ENCODE peak calls at places on chromosome 6, in six cellular contexts. M, O, H, G, C and E are unnamed samples.

GRCh38 chr6:75285156-75285639 is 606 bp upstream of the TMEM30A start:
- DNase-seq in M (no peak), O (no peak), H (no peak), G (no peak), C (no peak), E (no peak)

GRCh38 chr6:31130751-31131150 is 8.1 kb downstream of the PSORS1C2 start:
- DNase-seq in M (no peak), O (no peak), H (no peak), G (no peak), C (no peak), E (no peak)

GRCh38 chr6:93799226-93799625 is 379.9 kb upstream of the EPHA7 start:
- DNase-seq in M (no peak), O (no peak), H (peak), G (no peak), C (peak), E (no peak)

GRCh38 chr6:43803055-43803782 is 33.2 kb downstream of the VEGFA start:
- DNase-seq in M (no peak), O (no peak), H (no peak), G (no peak), C (peak), E (no peak)

GRCh38 chr6:31143148-31143547 is 4.3 kb upstream of the PSORS1C2 start:
- DNase-seq in M (peak), O (peak), H (peak), G (peak), C (peak), E (peak)

GRCh38 chr6:1849686-1850580 is 240.2 kb downstream of the FOXC1 start:
- DNase-seq in M (no peak), O (no peak), H (no peak), G (no peak), C (no peak), E (no peak)

GRCh38 chr6:163123098-163123497 is 291.4 kb upstream of the QKI start:
- DNase-seq in M (no peak), O (no peak), H (no peak), G (no peak), C (no peak), E (no peak)

GRCh38 chr6:56671651-56672461 is 29.2 kb upstream of the DST start:
- DNase-seq in M (no peak), O (peak), H (no peak), G (no peak), C (no peak), E (no peak)

GRCh38 chr6:163837681-163838431 is 423.3 kb downstream of the QKI start:
- DNase-seq in M (peak), O (no peak), H (peak), G (no peak), C (no peak), E (no peak)

GRCh38 chr6:1736346-1737105 is 126.8 kb downstream of the FOXC1 start:
- DNase-seq in M (peak), O (no peak), H (no peak), G (no peak), C (no peak), E (no peak)

GRCh38 chr6:146913842-146914562 is 290.2 kb upstream of the STXBP5 start:
- DNase-seq in M (peak), O (peak), H (peak), G (peak), C (peak), E (peak)

GRCh38 chr6:10659697-10660348 is 34.6 kb downstream of the C6orf52 start:
- DNase-seq in M (no peak), O (no peak), H (no peak), G (peak), C (no peak), E (no peak)

GRCh38 chr6:129131282-129131681 is 248.3 kb downstream of the LAMA2 start:
- DNase-seq in M (no peak), O (peak), H (no peak), G (no peak), C (peak), E (no peak)

GRCh38 chr6:2872417-2873358 is 30.4 kb downstream of the SERPINB9 start:
- DNase-seq in M (no peak), O (no peak), H (no peak), G (no peak), C (no peak), E (no peak)

GRCh38 chr6:8958894-8959511 is 523.7 kb upstream of the SLC35B3 start:
- DNase-seq in M (peak), O (no peak), H (peak), G (no peak), C (no peak), E (no peak)

GRCh38 chr6:135812085-135812526 is 39.4 kb upstream of the PDE7B start:
- DNase-seq in M (peak), O (peak), H (peak), G (no peak), C (peak), E (no peak)

GRCh38 chr6:56364482-56365313 is 117.3 kb upstream of the COL21A1 start:
- DNase-seq in M (peak), O (no peak), H (peak), G (no peak), C (peak), E (peak)

GRCh38 chr6:117521785-117522502 is 39.5 kb downstream of the DCBLD1 start:
- DNase-seq in M (no peak), O (no peak), H (peak), G (no peak), C (peak), E (no peak)

GRCh38 chr6:31135710-31136109 is 3.2 kb downstream of the PSORS1C2 start:
- DNase-seq in M (no peak), O (no peak), H (no peak), G (no peak), C (no peak), E (no peak)

GRCh38 chr6:80553071-80553740 is 446.7 kb downstream of the BCKDHB start:
- DNase-seq in M (no peak), O (no peak), H (peak), G (no peak), C (peak), E (no peak)

GRCh38 chr6:74170118-74170517 is 474.1 kb downstream of the CD109 start:
- DNase-seq in M (peak), O (no peak), H (peak), G (no peak), C (no peak), E (peak)

GRCh38 chr6:85637579-85637978 is 5.1 kb downstream of the SYNCRIP start:
- DNase-seq in M (no peak), O (no peak), H (no peak), G (no peak), C (no peak), E (no peak)

GRCh38 chr6:42692151-42692911 is 30.1 kb downstream of the PRPH2 start:
- DNase-seq in M (peak), O (peak), H (peak), G (no peak), C (peak), E (no peak)

GRCh38 chr6:26576929-26577719 is 19.6 kb upstream of the ABT1 start:
- DNase-seq in M (peak), O (no peak), H (peak), G (no peak), C (peak), E (no peak)

GRCh38 chr6:75349262-75349984 is 64.8 kb upstream of the TMEM30A start:
- DNase-seq in M (peak), O (peak), H (peak), G (no peak), C (peak), E (no peak)

GRCh38 chr6:53325785-53326184 is 23.0 kb downstream of the ELOVL5 start:
- DNase-seq in M (no peak), O (no peak), H (peak), G (no peak), C (no peak), E (no peak)

GRCh38 chr6:135181333-135182119 is 418 bp downstream of the MYB start:
- DNase-seq in M (no peak), O (no peak), H (peak), G (no peak), C (peak), E (no peak)

GRCh38 chr6:52725133-52725529 is 38.1 kb downstream of the GSTA2 start:
- DNase-seq in M (no peak), O (no peak), H (no peak), G (peak), C (peak), E (no peak)

GRCh38 chr6:40295251-40295949 is 291.8 kb downstream of the LRFN2 start:
- DNase-seq in M (no peak), O (no peak), H (no peak), G (no peak), C (no peak), E (no peak)

GRCh38 chr6:158793432-158793831 is 25.7 kb downstream of the EZR start:
- DNase-seq in M (peak), O (no peak), H (peak), G (peak), C (peak), E (no peak)

GRCh38 chr6:7730852-7731251 is 5.0 kb downstream of the BMP6 start:
- DNase-seq in M (peak), O (no peak), H (peak), G (no peak), C (peak), E (peak)

GRCh38 chr6:121305957-121306607 is 28.2 kb downstream of the TBC1D32 start:
- DNase-seq in M (peak), O (no peak), H (peak), G (no peak), C (peak), E (no peak)

GRCh38 chr6:134420638-134421181 is 102.8 kb upstream of the SGK1 start:
- DNase-seq in M (peak), O (no peak), H (peak), G (no peak), C (peak), E (no peak)

GRCh38 chr6:3390698-3391097 is 66.2 kb downstream of the SLC22A23 start:
- DNase-seq in M (peak), O (peak), H (peak), G (peak), C (peak), E (peak)

DNA sequence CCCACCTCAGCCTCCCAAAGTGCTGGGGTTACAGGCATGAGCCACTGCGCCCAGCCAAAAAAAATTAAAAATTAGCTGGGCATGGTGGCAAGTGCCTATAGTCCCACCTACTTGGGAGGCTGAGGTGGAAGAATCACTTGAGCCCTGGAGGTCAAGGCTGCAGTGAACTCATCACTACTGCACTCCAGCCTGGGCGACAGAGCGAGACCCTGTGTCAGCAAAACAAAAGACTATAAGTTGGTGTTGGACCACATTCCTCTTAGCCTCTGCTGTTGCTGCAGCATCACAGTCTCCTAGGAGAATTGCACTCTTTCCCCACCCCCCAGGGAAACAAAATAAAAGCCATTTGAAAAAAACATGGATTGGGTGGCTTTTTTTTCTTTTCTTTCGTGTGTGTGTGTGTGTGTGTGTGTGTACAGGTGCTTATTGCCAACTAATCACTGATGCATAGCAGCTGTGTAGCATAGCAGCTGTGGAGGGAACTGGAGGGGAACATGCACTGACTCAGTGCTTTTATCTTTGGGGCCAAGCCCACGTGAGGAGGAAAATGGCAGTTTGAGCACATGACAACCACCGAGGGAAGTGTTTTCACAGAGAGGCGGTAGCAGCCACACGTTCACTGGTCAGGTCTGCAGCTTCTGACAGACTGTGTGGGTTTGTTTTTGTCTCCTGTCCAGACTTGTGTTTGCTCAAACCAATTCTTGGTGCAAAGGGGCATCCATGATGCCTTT is 27.5 kb downstream of the ALDH5A1 start:
- DNase-seq in M (peak), O (no peak), H (peak), G (no peak), C (peak), E (no peak)
- H3K4me3 ChIP-seq in M (no peak), O (no peak), H (no peak), G (no peak), C (no peak), E (no peak)

DNA sequence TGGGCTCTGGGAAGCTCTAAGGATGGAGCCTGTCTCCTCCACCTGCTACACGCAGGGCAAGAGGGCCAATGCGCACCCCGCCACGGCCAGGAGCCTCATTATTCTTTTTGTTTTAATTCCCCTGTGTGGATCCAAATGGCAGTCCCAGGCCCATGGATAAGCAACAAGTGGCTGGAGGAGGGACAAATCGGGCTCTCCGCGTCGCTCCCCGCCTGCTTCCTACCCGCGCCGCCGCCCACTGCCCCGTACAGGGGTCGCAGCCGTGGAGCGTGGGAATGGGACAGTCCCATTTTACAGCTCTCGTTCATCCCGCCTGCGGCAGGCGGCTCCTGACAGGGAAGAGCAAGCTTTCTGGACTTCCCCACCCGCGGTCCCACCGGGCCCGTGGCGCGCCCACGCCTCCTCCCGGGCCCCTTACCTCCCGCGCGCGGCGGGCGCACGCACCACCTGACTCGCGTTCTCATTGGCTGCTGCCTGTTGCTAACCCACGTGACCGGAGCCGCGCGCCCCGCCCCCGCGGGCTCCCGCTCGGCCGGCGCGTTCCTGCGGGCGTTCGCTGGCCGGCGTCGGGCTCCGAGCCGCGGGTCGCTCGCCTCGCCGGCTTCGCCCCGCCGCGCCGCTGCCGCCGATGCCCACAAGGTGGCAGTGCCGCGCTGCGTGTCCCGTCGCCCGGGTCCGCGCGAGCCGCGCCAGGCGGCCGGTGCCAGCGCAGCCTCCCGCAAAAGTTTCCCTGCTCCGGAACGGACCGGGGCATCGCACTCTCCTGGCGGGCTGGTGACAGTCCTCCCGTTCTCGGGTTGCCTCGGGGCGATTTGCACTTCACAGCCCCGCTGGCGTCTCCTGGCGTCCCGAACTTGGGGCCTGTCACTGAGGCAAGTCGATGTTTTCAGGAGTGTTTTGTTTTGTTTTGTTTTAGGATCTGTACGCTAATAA is 93.4 kb downstream of the CD83 start:
- DNase-seq in M (peak), O (peak), H (peak), G (peak), C (peak), E (peak)
- TF ChIP-seq CTCF in M (peak), O (peak), H (peak), G (no peak), C (peak), E (peak)

DNA sequence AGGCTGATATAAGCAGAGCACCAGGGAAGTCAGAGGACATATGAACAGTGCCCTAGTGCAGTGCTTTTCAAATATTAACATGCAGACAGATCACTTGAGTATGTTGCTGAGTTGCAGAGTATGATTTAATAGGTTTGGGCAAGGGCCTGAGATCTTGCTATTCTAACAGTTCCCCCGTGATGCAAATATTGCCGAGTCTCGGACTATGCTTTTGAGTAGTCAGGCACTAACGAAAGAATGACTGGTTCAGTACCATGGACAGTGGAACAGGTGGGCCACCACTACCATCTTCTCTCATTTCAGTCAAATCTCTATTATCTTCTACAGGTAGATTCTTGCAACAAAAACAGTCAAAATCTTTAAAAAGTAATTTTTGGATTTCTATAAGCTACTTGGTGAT is 3.7 kb upstream of the TMEM200A start:
- DNase-seq in M (no peak), O (no peak), H (no peak), G (no peak), C (peak), E (no peak)
- H3K4me3 ChIP-seq in M (no peak), O (no peak), H (no peak), G (no peak), C (no peak), E (no peak)

DNA sequence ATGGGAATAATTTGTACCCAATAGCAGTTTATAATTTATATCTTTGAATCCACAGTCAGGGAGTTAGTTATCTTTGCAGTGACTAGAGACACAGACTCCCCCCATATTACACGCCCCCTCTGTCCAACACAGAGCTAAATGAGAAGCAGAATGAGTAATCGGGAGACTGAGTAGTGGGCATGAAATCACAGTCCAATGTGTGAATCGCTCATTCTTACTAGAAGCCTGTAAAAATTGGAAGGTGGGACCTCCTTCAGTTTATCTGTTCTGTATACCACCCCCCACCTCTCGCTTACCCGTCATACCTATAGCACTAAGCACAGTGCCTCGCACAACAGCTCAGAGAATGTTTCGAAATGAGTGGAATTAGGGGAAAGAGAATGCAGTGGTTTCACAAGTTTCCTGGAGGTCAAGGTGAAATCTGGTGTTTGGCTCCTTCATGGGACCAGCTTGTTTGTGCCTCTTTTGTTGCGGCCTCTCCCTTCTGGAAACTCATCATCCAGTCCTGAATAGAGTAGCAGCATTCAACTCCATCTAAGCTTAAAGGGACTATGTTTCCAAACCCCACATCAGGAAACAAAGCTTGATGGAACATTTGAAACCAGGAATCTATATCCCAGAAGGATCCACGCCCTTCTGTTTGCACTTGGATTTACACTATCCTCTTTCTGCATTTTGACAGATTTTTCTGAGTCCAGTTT is 59.3 kb upstream of the PIM1 start:
- DNase-seq in M (no peak), O (no peak), H (peak), G (no peak), C (no peak), E (no peak)
- TF ChIP-seq CTCF in M (no peak), O (no peak), H (no peak), G (no peak), C (no peak), E (no peak)

GRCh38 chr6:62283359-62283758 is 2.7 kb downstream of the KHDRBS2 start:
- DNase-seq in M (no peak), O (no peak), H (no peak), G (no peak), C (no peak), E (no peak)

GRCh38 chr6:62286470-62286843 is 432 bp upstream of the KHDRBS2 start:
- DNase-seq in M (no peak), O (no peak), H (no peak), G (no peak), C (no peak), E (no peak)

GRCh38 chr6:62283828-62284411 is 2.1 kb downstream of the KHDRBS2 start:
- DNase-seq in M (peak), O (no peak), H (peak), G (no peak), C (peak), E (no peak)

GRCh38 chr6:62284725-62285124 is 1.3 kb downstream of the KHDRBS2 start:
- DNase-seq in M (no peak), O (no peak), H (no peak), G (no peak), C (no peak), E (no peak)

GRCh38 chr6:62285612-62286469 is at the start of gene KHDRBS2:
- DNase-seq in M (no peak), O (peak), H (no peak), G (peak), C (peak), E (no peak)
- H3K4me3 ChIP-seq in M (no peak), O (peak), H (no peak), G (peak), C (no peak), E (no peak)